ENCODE peak calls at places on chromosome 21, in seven cellular contexts. J is KBM-7; Z is body of pancreas; F is ovary; M is posterior cingulate gyrus; I is activated T-cell treated with anti-CD3 and anti-CD28 coated beads, Interleukin-2, amount 50 U/mL, for 1 hour; E is GM03348. D is an unnamed sample.

GRCh38 chr21:34544032-34544496 is 32.1 kb upstream of the KCNE1 start:
- DNase-seq in M (no peak), J (peak), I (peak), Z (peak), F (no peak), E (peak), D (peak)

GRCh38 chr21:44844256-44844655 is 26.4 kb upstream of the SUMO3 start:
- DNase-seq in E (no peak), Z (no peak), F (no peak), M (no peak), I (peak), J (no peak), D (no peak)

GRCh38 chr21:42563261-42564045 is 49.8 kb downstream of the SLC37A1 start:
- DNase-seq in E (no peak), M (no peak), Z (no peak), F (peak), J (no peak), I (peak), D (no peak)

GRCh38 chr21:17609681-17610080 is 3.0 kb downstream of the BTG3 start:
- DNase-seq in M (no peak), I (no peak), J (no peak), F (no peak), E (no peak), Z (no peak), D (no peak)

GRCh38 chr21:41615613-41616012 is 107.7 kb upstream of the TMPRSS2 start:
- DNase-seq in I (no peak), F (no peak), E (peak), Z (no peak), J (no peak), M (no peak), D (no peak)

GRCh38 chr21:16125274-16125673 is 395.5 kb downstream of the USP25 start:
- DNase-seq in E (no peak), F (no peak), J (no peak), M (no peak), Z (no peak), I (no peak), D (no peak)

GRCh38 chr21:33443174-33443573 is 36.6 kb downstream of the TMEM50B start:
- DNase-seq in M (no peak), F (no peak), I (no peak), Z (no peak), E (no peak), J (no peak), D (no peak)

GRCh38 chr21:39641827-39642450 is 29.2 kb downstream of the B3GALT5 start:
- DNase-seq in Z (no peak), F (no peak), I (no peak), M (no peak), E (no peak), J (no peak), D (no peak)

GRCh38 chr21:45972716-45973474 is 8.7 kb upstream of the COL6A1 start:
- DNase-seq in E (peak), F (peak), J (no peak), M (no peak), I (no peak), Z (peak), D (no peak)

GRCh38 chr21:28207776-28208175 is 784.9 kb downstream of the LTN1 start:
- DNase-seq in M (no peak), F (no peak), E (peak), Z (no peak), J (no peak), I (no peak), D (no peak)

GRCh38 chr21:42617476-42617875 is 35.9 kb upstream of the PDE9A start:
- DNase-seq in F (no peak), J (no peak), E (no peak), Z (no peak), I (no peak), M (no peak), D (no peak)

GRCh38 chr21:32719085-32719484 is 8.7 kb downstream of the SYNJ1 start:
- DNase-seq in M (no peak), I (no peak), J (no peak), F (no peak), Z (no peak), E (no peak), D (no peak)